ENCODE peak calls at places on chromosomes 13 and 19, in seven cellular contexts. Q is HepG2, E is H1, K is endothelial cell of umbilical vein, M is spleen, D is suprapubic skin, U is transverse colon. P is an unnamed sample.

GRCh38 chr13:21556051-21556450 is 47.9 kb downstream of the MICU2 start:
- DNase-seq in Q (no peak), E (no peak), K (no peak), M (no peak), D (no peak), U (no peak), P (no peak)

GRCh38 chr19:19661675-19662251 is 1.7 kb downstream of the ATP13A1 start:
- DNase-seq in Q (peak; percentile 66), E (peak; percentile 30), K (no peak), M (peak; percentile 79), D (peak; percentile 57), U (peak; percentile 45), P (no peak)

GRCh38 chr19:32688315-32688714 is 3.3 kb upstream of the NUDT19 start:
- DNase-seq in Q (no peak), E (no peak), K (no peak), M (no peak), D (peak; percentile 70), U (peak; percentile 33), P (peak; percentile 52)

GRCh38 chr13:46756977-46757376 is 40.0 kb downstream of the ESD start:
- DNase-seq in Q (no peak), E (no peak), K (no peak), M (no peak), D (no peak), U (no peak), P (no peak)

GRCh38 chr13:35164324-35164932 is 222.4 kb downstream of the NBEA start:
- DNase-seq in Q (peak; percentile 20), E (no peak), K (peak; percentile 59), M (no peak), D (no peak), U (no peak), P (no peak)

GRCh38 chr19:11453468-11454341 is 18.3 kb downstream of the PRKCSH start:
- DNase-seq in Q (no peak), E (peak; percentile 70), K (no peak), M (no peak), D (no peak), U (no peak), P (no peak)

GRCh38 chr13:98450495-98451167 is 126.3 kb downstream of the STK24 start:
- DNase-seq in Q (peak; percentile 19), E (no peak), K (no peak), M (no peak), D (no peak), U (no peak), P (no peak)

GRCh38 chr19:2016041-2016807 is 710 bp upstream of the BTBD2 start:
- DNase-seq in Q (peak; percentile 63), E (no peak), K (peak; percentile 42), M (no peak), D (peak; percentile 90), U (peak; percentile 84), P (peak; percentile 69)

GRCh38 chr13:108220042-108220441 is 1.9 kb downstream of the ABHD13 start:
- DNase-seq in Q (peak; percentile 9), E (no peak), K (no peak), M (no peak), D (no peak), U (peak; percentile 58), P (peak; percentile 66)

GRCh38 chr13:108214511-108215383 is 589 bp downstream of the LIG4 start:
- DNase-seq in Q (no peak), E (no peak), K (no peak), M (peak; percentile 82), D (peak; percentile 60), U (no peak), P (no peak)

GRCh38 chr13:108213946-108214345 is 1.4 kb downstream of the LIG4 start:
- DNase-seq in Q (no peak), E (no peak), K (no peak), M (no peak), D (no peak), U (no peak), P (no peak)

GRCh38 chr13:108215428-108215827 is at the start of gene LIG4:
- DNase-seq in Q (peak; percentile 79), E (peak; percentile 89), K (peak; percentile 92), M (peak; percentile 99), D (peak; percentile 93), U (peak; percentile 93), P (peak; percentile 92)

GRCh38 chr13:108218044-108218974 is at the start of gene ABHD13:
- DNase-seq in Q (peak; percentile 89), E (peak; percentile 94), K (peak; percentile 90), M (peak; percentile 97), D (peak; percentile 92), U (peak; percentile 92), P (peak; percentile 91)
- TF ChIP-seq CTCF in Q (peak; percentile 22), E (no peak), K (no peak), M (no peak), D (no peak), U (no peak), P (no peak)

DNA sequence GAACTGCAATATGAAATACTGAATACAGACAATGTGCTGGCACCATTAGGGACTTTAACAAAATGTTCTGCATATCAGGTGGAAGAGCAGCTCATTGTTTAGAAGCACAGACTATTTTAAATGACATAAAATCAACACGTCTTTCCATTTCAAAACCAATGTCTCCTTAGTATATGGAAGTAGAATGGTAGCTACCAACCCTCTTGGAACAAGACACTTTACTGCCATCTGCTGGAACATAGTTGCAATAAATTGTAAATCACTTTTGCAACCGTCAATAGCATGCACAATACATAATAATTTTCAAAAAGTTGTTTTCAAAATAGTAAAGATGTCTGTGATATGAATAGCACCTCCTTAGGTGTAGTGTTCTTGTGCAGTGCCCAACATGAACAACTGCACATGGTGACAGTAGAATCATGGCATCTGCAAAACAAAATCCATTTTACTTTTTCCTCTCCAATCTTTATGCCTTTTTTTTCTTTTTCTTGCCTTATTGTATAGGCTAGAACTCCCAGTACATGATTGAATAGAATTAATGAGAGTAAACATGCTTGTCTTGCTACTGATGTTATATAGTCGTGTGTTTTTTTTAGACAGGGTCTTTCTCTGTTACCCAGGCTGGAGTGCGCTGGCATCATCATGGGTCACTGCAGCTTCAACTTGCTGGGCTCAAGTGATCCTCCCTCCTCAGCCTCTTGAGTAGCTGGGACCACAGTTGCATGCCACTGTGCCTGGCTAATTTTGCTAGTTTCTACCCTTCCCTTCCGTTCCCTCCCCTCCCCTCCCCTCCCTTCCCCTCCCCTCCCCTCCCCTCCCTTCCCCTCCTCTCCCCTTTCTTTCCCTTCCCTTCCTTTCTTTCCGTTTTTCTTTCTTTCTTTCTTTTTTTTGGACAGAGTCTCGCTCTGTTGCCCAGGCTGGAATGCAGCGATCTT is 7.8 kb upstream of the LYPD5 start:
- DNase-seq in Q (peak; percentile 29), E (no peak), K (peak; percentile 58), M (no peak), D (no peak), U (no peak), P (no peak)
- TF ChIP-seq POLR2AphosphoS5 in Q (no peak), E (no peak), K (no peak), M (no peak), D (no peak), U (no peak), P (no peak)

GRCh38 chr19:18588611-18589379 is at the start of gene REX1BD:
- DNase-seq in Q (peak; percentile 78), E (peak; percentile 93), K (peak; percentile 85), M (peak; percentile 98), D (peak; percentile 92), U (peak; percentile 84), P (peak; percentile 80)
- TF ChIP-seq POLR2A in Q (peak; percentile 75), E (peak; percentile 75), K (peak; percentile 87), M (peak; percentile 71), D (no peak), U (peak; percentile 47), P (no peak)

DNA sequence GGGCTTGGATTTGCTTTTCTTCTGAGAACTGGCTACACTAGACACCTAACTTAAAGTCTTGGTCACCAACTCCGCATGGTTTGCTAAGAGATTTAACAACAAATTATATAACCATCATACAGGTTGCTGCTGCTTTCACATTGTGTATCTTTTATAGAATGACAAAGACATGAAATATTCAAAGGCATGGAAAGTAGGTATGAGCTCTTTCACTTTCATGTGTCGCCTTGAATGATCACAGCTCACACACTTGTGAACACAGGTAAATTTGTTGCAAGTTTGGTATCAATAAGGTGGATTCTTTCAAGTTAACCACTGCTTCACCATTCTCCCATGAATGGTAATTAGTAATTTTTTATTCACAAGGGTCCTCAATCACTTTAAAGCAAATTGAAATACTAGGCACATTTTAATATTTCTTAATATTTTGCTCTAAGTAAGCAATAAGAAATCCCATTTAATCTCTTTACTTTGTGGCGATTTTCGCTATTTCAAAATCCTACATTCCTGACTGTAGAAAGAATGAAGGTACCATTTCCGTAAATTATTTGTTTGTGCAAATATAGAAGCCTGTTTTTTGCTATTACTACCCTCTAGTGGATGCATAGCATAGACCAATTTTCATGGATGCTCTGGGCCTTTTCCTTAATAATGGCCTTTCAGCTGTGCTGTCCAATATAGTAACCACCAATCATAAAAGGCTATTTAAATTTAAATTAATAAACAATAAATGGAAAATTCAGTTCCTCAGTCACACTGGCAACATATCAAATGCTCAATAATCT is 45.5 kb upstream of the FREM2 start:
- DNase-seq in Q (no peak), E (no peak), K (no peak), M (no peak), D (no peak), U (no peak), P (no peak)
- TF ChIP-seq CTCF in Q (no peak), E (no peak), K (no peak), M (no peak), D (no peak), U (no peak), P (no peak)

GRCh38 chr19:35665157-35665556 is 1.2 kb upstream of the UPK1A start:
- DNase-seq in Q (no peak), E (no peak), K (no peak), M (no peak), D (no peak), U (no peak), P (no peak)

GRCh38 chr19:35663981-35664380 is 2.3 kb upstream of the UPK1A start:
- DNase-seq in Q (no peak), E (no peak), K (no peak), M (no peak), D (no peak), U (no peak), P (no peak)

GRCh38 chr19:35665604-35666003 is 713 bp upstream of the UPK1A start:
- DNase-seq in Q (no peak), E (no peak), K (no peak), M (no peak), D (no peak), U (no peak), P (no peak)

GRCh38 chr19:35669566-35669965 is 3.2 kb downstream of the UPK1A start:
- DNase-seq in Q (no peak), E (no peak), K (no peak), M (no peak), D (no peak), U (no peak), P (no peak)

GRCh38 chr19:35666251-35666913 is at the start of gene UPK1A:
- DNase-seq in Q (no peak), E (no peak), K (no peak), M (no peak), D (no peak), U (no peak), P (no peak)
- TF ChIP-seq POLR2AphosphoS5 in Q (no peak), E (no peak), K (no peak), M (no peak), D (no peak), U (no peak), P (no peak)